ENCODE peak calls at places on chromosomes 4 and X, in four cellular contexts. C is AG04449, Z is foreskin fibroblast, V is choroid plexus epithelial cell. H is an unnamed sample.

GRCh38 chr4:742742-743311 is 37.2 kb downstream of the PCGF3 start:
- DNase-seq in Z (peak), V (peak), C (no peak), H (no peak)

GRCh38 chr4:128341634-128342033 is 54.0 kb upstream of the PGRMC2 start:
- DNase-seq in V (no peak), C (no peak), Z (no peak), H (no peak)

GRCh38 chrX:108001218-108001814 is 19.1 kb upstream of the TEX13B start:
- DNase-seq in C (no peak), V (peak), Z (peak), H (peak)

GRCh38 chrX:154458116-154458953 is at the start of gene PLXNA3:
- DNase-seq in Z (peak), V (peak), C (no peak), H (no peak)

GRCh38 chrX:40094041-40094899 is 3.5 kb downstream of the BCOR start:
- DNase-seq in Z (peak), C (no peak), V (peak), H (no peak)

GRCh38 chr4:2592572-2592971 is 56.1 kb downstream of the FAM193A start:
- DNase-seq in V (no peak), Z (no peak), C (no peak), H (no peak)

GRCh38 chr4:67765928-67766327 is 11.7 kb upstream of the GNRHR start:
- DNase-seq in C (no peak), Z (peak), V (no peak), H (no peak)

GRCh38 chrX:39927380-39927779 is 170.4 kb downstream of the BCOR start:
- DNase-seq in Z (no peak), C (no peak), V (no peak), H (no peak)

GRCh38 chr4:126790633-126791032 is 842.1 kb upstream of the INTU start:
- DNase-seq in Z (peak), V (peak), C (no peak), H (no peak)

GRCh38 chrX:56729152-56729557 is at the start of gene NBDY:
- DNase-seq in V (peak), Z (peak), C (no peak), H (no peak)

GRCh38 chr4:132683957-132684356 is 465.1 kb upstream of the PCDH10 start:
- DNase-seq in V (no peak), Z (no peak), C (no peak), H (no peak)

GRCh38 chrX:43717161-43717560 is 61.1 kb downstream of the MAOA start:
- DNase-seq in V (no peak), Z (no peak), C (no peak), H (no peak)

GRCh38 chr4:108607426-108607825 is 12.9 kb upstream of the RPL34 start:
- DNase-seq in V (no peak), C (no peak), Z (no peak), H (no peak)

GRCh38 chrX:9542106-9542764 is 77.4 kb downstream of the TBL1X start:
- DNase-seq in Z (no peak), V (no peak), C (no peak), H (no peak)

GRCh38 chr4:38442073-38442788 is 221.8 kb upstream of the KLF3 start:
- DNase-seq in V (no peak), Z (no peak), C (no peak), H (no peak)

GRCh38 chr4:57074753-57075152 is 35.4 kb downstream of the IGFBP7 start:
- DNase-seq in V (peak), C (peak), Z (peak), H (peak)

GRCh38 chr4:90815569-90815968 is 688.4 kb downstream of the CCSER1 start:
- DNase-seq in V (no peak), C (no peak), Z (no peak), H (no peak)

GRCh38 chr4:90816754-90817153 is 689.6 kb downstream of the CCSER1 start:
- DNase-seq in Z (no peak), V (no peak), C (no peak), H (no peak)
- TF ChIP-seq CTCF in Z (no peak), V (no peak), C (no peak), H (no peak)

DNA sequence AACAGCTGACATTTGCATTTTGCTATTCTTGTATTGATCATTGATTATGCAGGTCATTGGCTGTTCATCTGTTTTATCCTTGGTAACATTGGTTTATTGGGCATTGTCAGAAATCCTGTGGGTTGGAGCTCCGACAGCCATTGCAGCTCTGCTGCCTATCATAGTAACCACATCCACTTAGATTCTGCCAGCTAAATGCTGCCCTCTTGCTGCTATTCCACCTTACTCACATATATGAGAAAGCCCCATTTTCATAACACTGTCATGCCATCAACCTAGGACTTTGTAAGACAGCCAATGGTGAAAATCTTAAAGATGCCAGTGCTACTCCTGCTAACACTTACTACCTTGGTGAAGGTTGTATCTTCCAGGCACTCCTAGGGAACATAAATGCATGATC is 187.3 kb upstream of the CXCL13 start:
- DNase-seq in C (no peak), Z (peak), V (peak), H (no peak)
- TF ChIP-seq CTCF in C (peak), Z (no peak), V (peak), H (no peak)

GRCh38 chrX:138945219-138945618 is 233.7 kb upstream of the FGF13 start:
- DNase-seq in Z (no peak), V (no peak), C (no peak), H (no peak)
- TF ChIP-seq CTCF in Z (no peak), V (no peak), C (no peak), H (no peak)

DNA sequence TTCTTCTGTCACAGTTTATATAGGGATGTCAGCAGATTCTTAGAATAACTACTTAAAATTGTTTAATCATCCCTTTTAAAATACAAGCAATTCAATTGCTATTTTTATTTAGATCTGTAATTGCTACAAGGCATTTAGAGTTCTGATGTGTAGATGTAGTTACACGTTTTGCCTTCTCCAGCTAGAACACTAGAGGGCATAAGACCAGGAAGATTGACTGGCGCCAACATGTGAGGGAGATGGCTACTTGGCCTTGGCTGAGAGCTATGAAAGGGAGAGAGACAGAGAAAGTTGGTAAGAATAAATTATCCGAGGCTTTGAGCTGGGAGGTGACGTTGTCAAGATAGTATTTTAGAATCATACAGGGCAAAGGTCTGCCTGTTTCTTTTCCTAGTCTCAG is 563.7 kb upstream of the PRKX start:
- DNase-seq in C (no peak), V (no peak), Z (no peak), H (no peak)
- TF ChIP-seq CTCF in C (no peak), V (no peak), Z (no peak), H (no peak)

DNA sequence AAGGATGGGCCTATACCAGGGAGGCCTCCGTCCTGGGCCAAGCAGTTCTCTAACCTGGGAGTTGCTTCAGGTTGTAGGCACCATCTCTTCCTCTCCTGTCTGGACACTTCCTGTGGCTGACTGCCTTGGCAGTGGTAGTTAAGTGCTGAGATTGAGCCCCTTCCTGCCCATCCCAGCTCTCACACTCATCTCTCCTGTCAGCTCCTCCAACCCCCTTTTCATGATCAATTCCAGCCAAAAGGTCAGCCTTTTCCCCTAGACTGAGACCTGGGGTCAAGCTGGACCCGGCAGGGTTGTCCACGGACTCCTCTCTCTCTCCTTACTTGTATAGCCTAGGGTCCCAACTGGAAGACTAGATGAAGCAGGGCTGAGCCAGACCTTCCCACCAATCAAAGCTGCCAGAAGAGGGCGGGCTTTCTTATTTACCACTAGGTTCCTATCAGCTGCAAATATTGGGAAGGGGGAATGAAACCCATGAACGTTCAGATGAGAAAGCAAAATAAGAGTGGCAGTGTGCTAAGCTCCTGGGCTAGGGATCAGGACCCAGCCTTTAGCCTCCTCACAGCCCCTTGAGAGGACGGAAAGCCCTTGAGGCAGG is 34.5 kb downstream of the KDM5C start:
- DNase-seq in V (peak), C (no peak), Z (no peak), H (no peak)
- TF ChIP-seq CTCF in V (peak), C (no peak), Z (no peak), H (peak)

GRCh38 chr4:112266823-112267222 is 18.9 kb downstream of the TIFA start:
- DNase-seq in Z (peak), V (peak), C (no peak), H (no peak)
- TF ChIP-seq CTCF in Z (peak), V (peak), C (no peak), H (peak)

DNA sequence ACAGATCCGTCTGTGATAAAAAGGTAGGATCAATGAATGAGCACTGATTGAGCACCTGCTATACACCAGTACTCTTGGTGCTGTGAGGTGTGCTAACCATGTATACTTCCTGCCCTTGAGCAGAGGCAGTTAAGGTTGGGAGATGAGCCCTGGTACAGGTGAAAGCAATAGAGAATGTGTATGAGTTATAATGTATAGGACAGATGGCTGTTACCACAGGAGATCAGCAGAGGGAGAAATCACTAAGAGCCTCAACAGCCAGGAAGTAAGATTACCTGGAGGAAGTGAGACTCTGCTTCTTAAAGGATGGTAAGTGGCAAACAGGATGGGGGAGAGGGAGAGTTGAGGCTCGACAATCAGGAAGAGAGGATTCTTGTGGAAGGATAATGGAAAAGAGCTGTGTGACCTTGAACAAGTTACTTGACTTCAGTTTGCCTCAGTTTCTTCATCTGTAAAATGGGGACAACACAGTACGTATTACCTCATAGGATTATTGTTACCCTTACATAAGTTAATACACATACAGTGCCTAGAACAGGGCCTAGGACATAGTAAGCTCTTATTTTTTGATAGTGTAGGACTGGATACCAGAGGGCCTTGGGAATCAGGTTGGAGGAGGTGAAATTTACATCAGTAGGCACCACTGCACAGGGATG is 9.1 kb downstream of the CXCR3 start:
- DNase-seq in V (no peak), C (no peak), Z (no peak), H (no peak)
- TF ChIP-seq CTCF in V (no peak), C (no peak), Z (no peak), H (no peak)

DNA sequence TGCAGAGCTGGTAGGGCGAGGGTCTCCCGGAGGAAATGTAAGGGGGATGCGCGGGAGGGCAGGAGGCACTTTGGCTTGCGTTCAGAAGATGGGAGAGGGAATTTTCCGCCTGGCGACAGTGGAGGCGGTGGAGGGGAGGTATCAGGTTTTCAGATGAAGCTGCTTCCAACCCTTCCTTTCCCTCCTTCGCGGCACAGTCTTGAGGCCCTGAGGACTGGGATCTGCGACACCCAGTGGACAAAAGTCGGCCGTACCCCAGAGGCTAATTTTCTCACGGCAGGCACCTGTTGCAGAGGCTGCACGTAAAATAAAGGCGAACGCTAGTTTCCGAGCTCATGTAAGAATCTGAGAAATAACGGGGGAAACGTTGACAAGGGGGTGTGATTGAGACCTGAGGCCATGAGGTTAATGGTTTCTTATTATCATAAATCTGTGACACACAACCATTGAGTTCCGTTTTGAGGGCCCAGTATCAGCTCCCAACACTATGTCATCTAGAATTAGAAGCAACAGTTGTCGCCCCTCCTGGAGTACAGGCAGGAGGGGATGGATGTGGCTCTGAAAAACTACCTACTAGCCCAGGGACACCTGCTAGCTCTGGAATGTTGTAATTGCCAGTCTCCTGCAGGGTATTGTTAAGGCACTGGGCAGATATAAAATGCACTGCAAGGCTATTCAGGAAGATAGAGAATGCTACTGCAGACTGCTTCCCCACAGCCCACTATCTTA is 1.1 kb downstream of the ZCCHC18 start:
- DNase-seq in C (no peak), V (peak), Z (peak), H (peak)
- TF ChIP-seq CTCF in C (peak), V (peak), Z (peak), H (peak)

H was measured in HFF-Myc.